ENCODE peak calls at places on chromosomes 6 and 20, in four cellular contexts. One of them, this sample, is unnamed. For H3K4me1, the result is how much of the 10 kb centered on the place peaks cover.

GRCh38 chr20:59600472-59600871 is 3.9 kb upstream of the PHACTR3 start:
- DNase-seq in mucosa of descending colon: no peak
- DNase-seq in right cardiac atrium: no peak
- DNase-seq in psoas muscle: no peak
- DNase-seq in this sample: no peak

GRCh38 chr20:50144362-50144761 is 9.2 kb downstream of the PEDS1 start:
- DNase-seq in mucosa of descending colon: no peak
- DNase-seq in psoas muscle: peak
- DNase-seq in right cardiac atrium: peak
- DNase-seq in this sample: peak

GRCh38 chr6:22113046-22113766 is 183.6 kb downstream of the PRL start:
- DNase-seq in psoas muscle: no peak
- DNase-seq in right cardiac atrium: peak
- DNase-seq in mucosa of descending colon: no peak
- DNase-seq in this sample: peak

GRCh38 chr20:1327241-1327653 is 1.7 kb downstream of the SDCBP2 start:
- DNase-seq in psoas muscle: no peak
- DNase-seq in mucosa of descending colon: peak
- DNase-seq in right cardiac atrium: peak
- DNase-seq in this sample: peak

GRCh38 chr6:44157152-44157521 is 1.5 kb upstream of the CAPN11 start:
- DNase-seq in psoas muscle: no peak
- DNase-seq in right cardiac atrium: no peak
- DNase-seq in mucosa of descending colon: no peak
- DNase-seq in this sample: no peak

GRCh38 chr20:37401282-37401929 is 55.5 kb downstream of the SRC start:
- DNase-seq in psoas muscle: no peak
- DNase-seq in mucosa of descending colon: no peak
- DNase-seq in right cardiac atrium: no peak
- DNase-seq in this sample: no peak

GRCh38 chr6:116205318-116205717 is 48.6 kb downstream of the TSPYL4 start:
- DNase-seq in mucosa of descending colon: no peak
- DNase-seq in psoas muscle: no peak
- DNase-seq in right cardiac atrium: no peak
- DNase-seq in this sample: peak

GRCh38 chr20:20624914-20625313 is 87.5 kb downstream of the RALGAPA2 start:
- DNase-seq in mucosa of descending colon: no peak
- DNase-seq in right cardiac atrium: no peak
- DNase-seq in psoas muscle: no peak
- DNase-seq in this sample: no peak

GRCh38 chr20:52484438-52484837 is 292.9 kb upstream of the ZFP64 start:
- DNase-seq in right cardiac atrium: no peak
- DNase-seq in mucosa of descending colon: no peak
- DNase-seq in psoas muscle: no peak
- DNase-seq in this sample: peak

GRCh38 chr20:50367739-50368375 is 142.3 kb upstream of the PTPN1 start:
- DNase-seq in right cardiac atrium: no peak
- DNase-seq in psoas muscle: no peak
- DNase-seq in mucosa of descending colon: no peak
- DNase-seq in this sample: no peak

GRCh38 chr6:49906511-49906910 is 40.2 kb upstream of the CRISP1 start:
- DNase-seq in psoas muscle: peak
- DNase-seq in right cardiac atrium: no peak
- DNase-seq in mucosa of descending colon: no peak
- DNase-seq in this sample: no peak

GRCh38 chr6:1485678-1486077 is 96.3 kb downstream of the FOXF2 start:
- DNase-seq in right cardiac atrium: no peak
- DNase-seq in mucosa of descending colon: no peak
- DNase-seq in psoas muscle: no peak
- DNase-seq in this sample: peak

GRCh38 chr6:134546962-134547645 is 229.2 kb upstream of the SGK1 start:
- DNase-seq in right cardiac atrium: no peak
- DNase-seq in psoas muscle: no peak
- DNase-seq in mucosa of descending colon: no peak
- DNase-seq in this sample: no peak

GRCh38 chr6:41730531-41731436 is 4.6 kb downstream of the TFEB start:
- DNase-seq in right cardiac atrium: no peak
- DNase-seq in psoas muscle: peak
- DNase-seq in mucosa of descending colon: no peak
- DNase-seq in this sample: no peak

GRCh38 chr20:39716796-39717341 is 754.7 kb downstream of the DHX35 start:
- DNase-seq in right cardiac atrium: no peak
- DNase-seq in mucosa of descending colon: no peak
- DNase-seq in psoas muscle: no peak
- DNase-seq in this sample: peak

GRCh38 chr6:12288844-12289654 is 1.1 kb upstream of the EDN1 start:
- DNase-seq in mucosa of descending colon: peak
- DNase-seq in right cardiac atrium: no peak
- DNase-seq in psoas muscle: no peak
- DNase-seq in this sample: peak

GRCh38 chr6:28206527-28207243 is 18.4 kb upstream of the ZSCAN9 start:
- DNase-seq in psoas muscle: no peak
- DNase-seq in right cardiac atrium: no peak
- DNase-seq in mucosa of descending colon: peak
- DNase-seq in this sample: no peak

GRCh38 chr6:125765944-125766343 is 16.5 kb downstream of the HEY2 start:
- DNase-seq in psoas muscle: no peak
- DNase-seq in mucosa of descending colon: no peak
- DNase-seq in right cardiac atrium: no peak
- DNase-seq in this sample: no peak

GRCh38 chr6:44021628-44022295 is 105.5 kb downstream of the MRPL14 start:
- DNase-seq in psoas muscle: no peak
- DNase-seq in right cardiac atrium: no peak
- DNase-seq in mucosa of descending colon: no peak
- DNase-seq in this sample: no peak

GRCh38 chr6:110528051-110528929 is 51.9 kb upstream of the SLC22A16 start:
- DNase-seq in right cardiac atrium: no peak
- DNase-seq in psoas muscle: no peak
- DNase-seq in mucosa of descending colon: peak
- DNase-seq in this sample: peak

GRCh38 chr6:16472349-16473069 is 234.1 kb downstream of the GMPR start:
- DNase-seq in psoas muscle: no peak
- DNase-seq in mucosa of descending colon: no peak
- DNase-seq in right cardiac atrium: no peak
- DNase-seq in this sample: peak

GRCh38 chr20:12847862-12848261 is 160.9 kb upstream of the SPTLC3 start:
- DNase-seq in psoas muscle: no peak
- DNase-seq in mucosa of descending colon: no peak
- DNase-seq in right cardiac atrium: no peak
- DNase-seq in this sample: no peak

GRCh38 chr6:40997256-40997957 is 41.6 kb downstream of the UNC5CL start:
- DNase-seq in psoas muscle: no peak
- DNase-seq in mucosa of descending colon: peak
- DNase-seq in right cardiac atrium: no peak
- DNase-seq in this sample: peak

GRCh38 chr20:63292904-63293303 is at the start of gene COL20A1:
- DNase-seq in psoas muscle: no peak
- DNase-seq in right cardiac atrium: peak
- DNase-seq in mucosa of descending colon: no peak
- DNase-seq in this sample: no peak

GRCh38 chr20:63294536-63294900 is 1.5 kb downstream of the COL20A1 start:
- DNase-seq in psoas muscle: no peak
- DNase-seq in right cardiac atrium: no peak
- DNase-seq in mucosa of descending colon: no peak
- DNase-seq in this sample: no peak

GRCh38 chr20:63293866-63294535 is 1.0 kb downstream of the COL20A1 start:
- DNase-seq in right cardiac atrium: peak
- DNase-seq in mucosa of descending colon: no peak
- DNase-seq in psoas muscle: no peak
- DNase-seq in this sample: no peak

GRCh38 chr20:63292292-63292701 is 689 bp upstream of the COL20A1 start:
- DNase-seq in mucosa of descending colon: no peak
- DNase-seq in right cardiac atrium: no peak
- DNase-seq in psoas muscle: no peak
- DNase-seq in this sample: no peak

DNA sequence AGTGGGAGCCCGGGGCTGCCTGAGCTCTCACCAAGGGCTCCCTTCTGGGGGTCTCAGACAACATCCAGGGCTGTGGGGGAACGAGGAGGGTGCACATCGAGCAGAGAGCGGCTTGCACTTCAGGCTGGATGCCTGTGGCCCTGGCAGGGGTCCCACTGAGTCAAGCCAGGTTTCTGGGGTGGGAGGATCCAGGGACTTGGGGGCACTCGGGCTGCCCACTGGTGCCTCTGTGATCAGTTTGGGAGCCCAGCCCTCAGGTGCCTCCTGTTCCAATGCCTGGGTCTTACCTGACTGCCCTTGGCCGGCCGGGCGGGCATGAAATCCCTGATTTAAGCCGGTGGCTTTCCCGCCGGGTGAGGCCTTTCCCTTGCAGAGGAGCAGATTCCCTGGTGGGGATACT is 470 bp downstream of the COL20A1 start:
- DNase-seq in right cardiac atrium: peak
- DNase-seq in mucosa of descending colon: no peak
- DNase-seq in psoas muscle: no peak
- DNase-seq in this sample: no peak
- H3K4me1 ChIP-seq in right cardiac atrium: under half
- H3K4me1 ChIP-seq in mucosa of descending colon: under half
- H3K4me1 ChIP-seq in psoas muscle: under half
- H3K4me1 ChIP-seq in this sample: under half

GRCh38 chr6:136763255-136763654 is 29.0 kb downstream of the MAP3K5 start:
- DNase-seq in right cardiac atrium: no peak
- DNase-seq in mucosa of descending colon: no peak
- DNase-seq in psoas muscle: no peak
- DNase-seq in this sample: no peak

GRCh38 chr6:136766274-136766673 is 26.0 kb downstream of the MAP3K5 start:
- DNase-seq in mucosa of descending colon: no peak
- DNase-seq in right cardiac atrium: no peak
- DNase-seq in psoas muscle: no peak
- DNase-seq in this sample: no peak

GRCh38 chr6:136764522-136764993 is 27.7 kb downstream of the MAP3K5 start:
- DNase-seq in right cardiac atrium: no peak
- DNase-seq in mucosa of descending colon: no peak
- DNase-seq in psoas muscle: no peak
- DNase-seq in this sample: no peak

GRCh38 chr6:136762022-136762975 is 30.0 kb downstream of the MAP3K5 start:
- DNase-seq in mucosa of descending colon: no peak
- DNase-seq in right cardiac atrium: no peak
- DNase-seq in psoas muscle: no peak
- DNase-seq in this sample: no peak

DNA sequence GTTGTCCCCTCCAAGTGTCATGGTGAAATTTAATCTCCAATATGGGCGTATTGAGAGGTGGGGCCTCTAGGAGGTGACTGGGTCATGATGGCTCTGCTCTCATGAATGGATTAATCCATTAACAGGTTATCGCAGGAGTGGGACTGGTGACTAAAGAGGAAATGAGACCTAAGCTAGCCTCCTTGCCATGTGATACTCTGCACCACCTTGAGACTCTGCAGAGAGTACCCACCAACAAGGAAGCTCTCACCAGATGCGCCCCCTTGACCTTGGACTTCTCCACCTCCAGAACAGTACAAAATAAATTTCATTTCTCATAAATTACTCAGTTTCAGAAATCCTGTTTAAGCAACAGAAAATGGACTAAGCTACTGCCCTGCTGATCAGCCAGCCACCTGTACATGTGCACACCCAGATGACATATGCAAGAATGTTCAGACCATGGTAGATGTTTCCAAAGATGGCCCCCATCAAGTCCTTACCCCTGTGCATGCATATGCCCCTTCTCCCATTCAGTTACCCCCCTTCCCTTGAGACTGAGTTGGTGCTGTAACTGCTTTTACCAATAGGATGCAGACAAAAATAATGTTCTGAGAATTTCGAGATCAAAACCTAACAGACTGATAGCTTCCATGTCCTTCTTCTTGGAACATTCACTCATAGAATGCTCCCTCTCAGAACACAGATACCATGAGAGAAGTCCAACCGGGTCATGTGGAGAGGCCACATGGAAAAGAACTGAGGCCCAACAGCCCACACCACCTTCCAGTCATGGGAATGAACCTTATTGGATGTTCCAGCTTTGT is 28.4 kb downstream of the MAP3K5 start:
- DNase-seq in psoas muscle: no peak
- DNase-seq in right cardiac atrium: no peak
- DNase-seq in mucosa of descending colon: no peak
- DNase-seq in this sample: no peak
- H3K4me1 ChIP-seq in psoas muscle: under half
- H3K4me1 ChIP-seq in right cardiac atrium: under half
- H3K4me1 ChIP-seq in mucosa of descending colon: under half
- H3K4me1 ChIP-seq in this sample: under half

GRCh38 chr6:97136644-97137358 is 146.2 kb downstream of the MMS22L start:
- DNase-seq in right cardiac atrium: no peak
- DNase-seq in mucosa of descending colon: no peak
- DNase-seq in psoas muscle: no peak
- DNase-seq in this sample: no peak
- H3K4me1 ChIP-seq in right cardiac atrium: under half
- H3K4me1 ChIP-seq in mucosa of descending colon: under half
- H3K4me1 ChIP-seq in psoas muscle: under half
- H3K4me1 ChIP-seq in this sample: under half

GRCh38 chr6:13431059-13431656 is 56.2 kb downstream of the GFOD1 start:
- DNase-seq in mucosa of descending colon: no peak
- DNase-seq in right cardiac atrium: no peak
- DNase-seq in psoas muscle: no peak
- DNase-seq in this sample: no peak

GRCh38 chr6:13427838-13428527 is 59.4 kb downstream of the GFOD1 start:
- DNase-seq in right cardiac atrium: peak
- DNase-seq in psoas muscle: no peak
- DNase-seq in mucosa of descending colon: no peak
- DNase-seq in this sample: no peak

GRCh38 chr6:13429406-13429753 is 58.0 kb downstream of the GFOD1 start:
- DNase-seq in mucosa of descending colon: no peak
- DNase-seq in right cardiac atrium: no peak
- DNase-seq in psoas muscle: no peak
- DNase-seq in this sample: no peak

GRCh38 chr6:13427346-13427745 is 60.1 kb downstream of the GFOD1 start:
- DNase-seq in mucosa of descending colon: no peak
- DNase-seq in psoas muscle: no peak
- DNase-seq in right cardiac atrium: no peak
- DNase-seq in this sample: no peak

GRCh38 chr6:13428528-13429405 is 58.6 kb downstream of the GFOD1 start:
- DNase-seq in mucosa of descending colon: no peak
- DNase-seq in psoas muscle: no peak
- DNase-seq in right cardiac atrium: no peak
- DNase-seq in this sample: no peak
- H3K4me1 ChIP-seq in mucosa of descending colon: under half
- H3K4me1 ChIP-seq in psoas muscle: half or more
- H3K4me1 ChIP-seq in right cardiac atrium: under half
- H3K4me1 ChIP-seq in this sample: under half

GRCh38 chr20:48818481-48818987 is 9.3 kb downstream of the PREX1 start:
- DNase-seq in psoas muscle: no peak
- DNase-seq in mucosa of descending colon: no peak
- DNase-seq in right cardiac atrium: no peak
- DNase-seq in this sample: no peak

GRCh38 chr20:48818031-48818370 is 9.8 kb downstream of the PREX1 start:
- DNase-seq in mucosa of descending colon: no peak
- DNase-seq in psoas muscle: no peak
- DNase-seq in right cardiac atrium: no peak
- DNase-seq in this sample: no peak

GRCh38 chr20:48819813-48820648 is 7.8 kb downstream of the PREX1 start:
- DNase-seq in right cardiac atrium: no peak
- DNase-seq in psoas muscle: no peak
- DNase-seq in mucosa of descending colon: no peak
- DNase-seq in this sample: no peak

GRCh38 chr20:48820649-48820973 is 7.2 kb downstream of the PREX1 start:
- DNase-seq in psoas muscle: no peak
- DNase-seq in right cardiac atrium: no peak
- DNase-seq in mucosa of descending colon: no peak
- DNase-seq in this sample: no peak

GRCh38 chr20:48819089-48819488 is 8.7 kb downstream of the PREX1 start:
- DNase-seq in psoas muscle: no peak
- DNase-seq in right cardiac atrium: no peak
- DNase-seq in mucosa of descending colon: no peak
- DNase-seq in this sample: no peak
- H3K4me1 ChIP-seq in psoas muscle: under half
- H3K4me1 ChIP-seq in right cardiac atrium: under half
- H3K4me1 ChIP-seq in mucosa of descending colon: under half
- H3K4me1 ChIP-seq in this sample: under half